ENCODE peak calls at places on chromosome 13, in five cellular contexts. One of them, this sample, is unnamed.
A peak's percentile ranks its signal among the peaks of the same experiment; 100 is the strongest.

GRCh38 chr13:48412100-48412556 is 785 bp downstream of the LPAR6 start:
- DNase-seq in ascending aorta: no peak
- DNase-seq in GM12864: no peak
- DNase-seq in breast epithelium: no peak
- DNase-seq in HFFc6: no peak
- DNase-seq in this sample: no peak

GRCh38 chr13:34750078-34750703 is 191.9 kb upstream of the NBEA start:
- DNase-seq in breast epithelium: no peak
- DNase-seq in GM12864: no peak
- DNase-seq in ascending aorta: no peak
- DNase-seq in HFFc6: no peak
- DNase-seq in this sample: no peak

GRCh38 chr13:75195479-75196111 is 286.4 kb downstream of the TBC1D4 start:
- DNase-seq in HFFc6: no peak
- DNase-seq in breast epithelium: no peak
- DNase-seq in ascending aorta: no peak
- DNase-seq in GM12864: no peak
- DNase-seq in this sample: no peak

GRCh38 chr13:78341032-78341431 is 262.3 kb downstream of the POU4F1 start:
- DNase-seq in ascending aorta: no peak
- DNase-seq in breast epithelium: no peak
- DNase-seq in HFFc6: no peak
- DNase-seq in GM12864: peak; percentile 29
- DNase-seq in this sample: no peak

GRCh38 chr13:111506621-111507020 is 186.2 kb downstream of the TEX29 start:
- DNase-seq in HFFc6: no peak
- DNase-seq in GM12864: no peak
- DNase-seq in breast epithelium: no peak
- DNase-seq in ascending aorta: no peak
- DNase-seq in this sample: no peak

GRCh38 chr13:71117920-71118319 is 749.1 kb downstream of the DACH1 start:
- DNase-seq in HFFc6: no peak
- DNase-seq in breast epithelium: no peak
- DNase-seq in GM12864: no peak
- DNase-seq in ascending aorta: no peak
- DNase-seq in this sample: no peak

GRCh38 chr13:24142453-24142852 is 18.1 kb upstream of the SPATA13 start:
- DNase-seq in breast epithelium: no peak
- DNase-seq in GM12864: no peak
- DNase-seq in ascending aorta: no peak
- DNase-seq in HFFc6: no peak
- DNase-seq in this sample: no peak

GRCh38 chr13:86052141-86052540 is 252.9 kb upstream of the SLITRK6 start:
- DNase-seq in GM12864: no peak
- DNase-seq in ascending aorta: no peak
- DNase-seq in HFFc6: no peak
- DNase-seq in breast epithelium: no peak
- DNase-seq in this sample: no peak

GRCh38 chr13:82717249-82717648 is 1165.0 kb downstream of the SLITRK1 start:
- DNase-seq in HFFc6: peak; percentile 67
- DNase-seq in GM12864: no peak
- DNase-seq in breast epithelium: no peak
- DNase-seq in ascending aorta: no peak
- DNase-seq in this sample: peak; percentile 64

GRCh38 chr13:23656637-23657036 is 86.4 kb downstream of the TNFRSF19 start:
- DNase-seq in GM12864: peak; percentile 27
- DNase-seq in breast epithelium: no peak
- DNase-seq in HFFc6: no peak
- DNase-seq in ascending aorta: no peak
- DNase-seq in this sample: peak; percentile 73

GRCh38 chr13:33349996-33350826 is 64.7 kb upstream of the STARD13 start:
- DNase-seq in HFFc6: no peak
- DNase-seq in breast epithelium: no peak
- DNase-seq in GM12864: no peak
- DNase-seq in ascending aorta: peak; percentile 79
- DNase-seq in this sample: peak; percentile 21

GRCh38 chr13:114315074-114315785 is 927 bp downstream of the CHAMP1 start:
- DNase-seq in ascending aorta: no peak
- DNase-seq in HFFc6: no peak
- DNase-seq in breast epithelium: no peak
- DNase-seq in GM12864: no peak
- DNase-seq in this sample: no peak

GRCh38 chr13:24625870-24626419 is 54.3 kb upstream of the ATP12A start:
- DNase-seq in breast epithelium: no peak
- DNase-seq in GM12864: no peak
- DNase-seq in ascending aorta: no peak
- DNase-seq in HFFc6: no peak
- DNase-seq in this sample: no peak

GRCh38 chr13:108383676-108384075 is 114.2 kb downstream of the TNFSF13B start:
- DNase-seq in ascending aorta: no peak
- DNase-seq in HFFc6: no peak
- DNase-seq in breast epithelium: no peak
- DNase-seq in GM12864: no peak
- DNase-seq in this sample: no peak

GRCh38 chr13:99418663-99419140 is 82.6 kb upstream of the TM9SF2 start:
- DNase-seq in GM12864: no peak
- DNase-seq in ascending aorta: peak; percentile 45
- DNase-seq in breast epithelium: no peak
- DNase-seq in HFFc6: no peak
- DNase-seq in this sample: no peak

GRCh38 chr13:98473135-98473791 is 103.6 kb downstream of the STK24 start:
- DNase-seq in ascending aorta: no peak
- DNase-seq in HFFc6: no peak
- DNase-seq in GM12864: no peak
- DNase-seq in breast epithelium: no peak
- DNase-seq in this sample: no peak

GRCh38 chr13:33751151-33751550 is 66.8 kb upstream of the RFC3 start:
- DNase-seq in GM12864: no peak
- DNase-seq in breast epithelium: no peak
- DNase-seq in HFFc6: peak; percentile 55
- DNase-seq in ascending aorta: no peak
- DNase-seq in this sample: peak; percentile 68

GRCh38 chr13:49603318-49603717 is 18.0 kb upstream of the RCBTB1 start:
- DNase-seq in HFFc6: no peak
- DNase-seq in ascending aorta: no peak
- DNase-seq in GM12864: no peak
- DNase-seq in breast epithelium: no peak
- DNase-seq in this sample: no peak

GRCh38 chr13:47117268-47117667 is 220.4 kb upstream of the HTR2A start:
- DNase-seq in GM12864: no peak
- DNase-seq in breast epithelium: no peak
- DNase-seq in ascending aorta: no peak
- DNase-seq in HFFc6: peak; percentile 56
- DNase-seq in this sample: peak; percentile 68

GRCh38 chr13:39036212-39036611 is 1.7 kb downstream of the PROSER1 start:
- DNase-seq in ascending aorta: no peak
- DNase-seq in HFFc6: no peak
- DNase-seq in GM12864: no peak
- DNase-seq in breast epithelium: no peak
- DNase-seq in this sample: peak; percentile 5

GRCh38 chr13:49540552-49540951 is 44.8 kb downstream of the PHF11 start:
- DNase-seq in breast epithelium: no peak
- DNase-seq in ascending aorta: no peak
- DNase-seq in GM12864: no peak
- DNase-seq in HFFc6: peak; percentile 16
- DNase-seq in this sample: no peak

GRCh38 chr13:92315265-92315664 is 911.3 kb upstream of the GPC6 start:
- DNase-seq in breast epithelium: no peak
- DNase-seq in ascending aorta: no peak
- DNase-seq in HFFc6: no peak
- DNase-seq in GM12864: no peak
- DNase-seq in this sample: no peak

GRCh38 chr13:97967948-97968347 is 14.5 kb downstream of the IPO5 start:
- DNase-seq in ascending aorta: no peak
- DNase-seq in HFFc6: no peak
- DNase-seq in breast epithelium: no peak
- DNase-seq in GM12864: no peak
- DNase-seq in this sample: no peak

GRCh38 chr13:99159331-99160061 is 41.2 kb upstream of the UBAC2 start:
- DNase-seq in HFFc6: no peak
- DNase-seq in ascending aorta: no peak
- DNase-seq in breast epithelium: no peak
- DNase-seq in GM12864: no peak
- DNase-seq in this sample: no peak

GRCh38 chr13:40974460-40975407 is 44.4 kb downstream of the ELF1 start:
- DNase-seq in HFFc6: peak; percentile 44
- DNase-seq in GM12864: no peak
- DNase-seq in breast epithelium: no peak
- DNase-seq in ascending aorta: no peak
- DNase-seq in this sample: peak; percentile 42

GRCh38 chr13:31945202-31945978 is 86.2 kb upstream of the FRY start:
- DNase-seq in HFFc6: peak; percentile 65
- DNase-seq in GM12864: no peak
- DNase-seq in breast epithelium: peak; percentile 58
- DNase-seq in ascending aorta: peak; percentile 80
- DNase-seq in this sample: peak; percentile 96

DNA sequence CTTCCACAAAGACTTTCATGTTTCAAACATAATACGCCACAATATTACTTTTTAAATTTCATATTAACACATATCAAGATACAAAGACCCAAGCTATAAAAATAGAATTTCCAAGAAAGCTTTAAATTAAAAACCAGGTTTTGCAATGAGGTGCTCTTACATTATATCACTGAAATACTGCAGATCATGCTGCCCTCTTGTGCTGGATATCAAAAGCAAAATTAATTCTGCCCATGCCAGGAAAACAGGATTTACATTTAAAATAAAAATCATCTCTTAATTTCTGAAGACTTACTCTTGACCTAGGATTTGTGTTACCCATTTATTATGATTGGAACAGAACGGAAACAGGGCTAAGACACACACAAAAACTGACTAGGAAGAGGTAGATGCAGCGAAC is 145.0 kb downstream of the ABCC4 start:
- DNase-seq in HFFc6: peak; percentile 31
- DNase-seq in ascending aorta: no peak
- DNase-seq in breast epithelium: no peak
- DNase-seq in GM12864: no peak
- DNase-seq in this sample: peak; percentile 17
- TF ChIP-seq CTCF in HFFc6: peak; percentile 76
- TF ChIP-seq CTCF in ascending aorta: no peak
- TF ChIP-seq CTCF in breast epithelium: no peak
- TF ChIP-seq CTCF in GM12864: no peak
- TF ChIP-seq CTCF in this sample: peak; percentile 43

GRCh38 chr13:51257187-51257586 is 35.0 kb downstream of the FAM124A start:
- DNase-seq in breast epithelium: no peak
- DNase-seq in HFFc6: no peak
- DNase-seq in ascending aorta: no peak
- DNase-seq in GM12864: no peak
- DNase-seq in this sample: no peak
- TF ChIP-seq CTCF in breast epithelium: no peak
- TF ChIP-seq CTCF in HFFc6: no peak
- TF ChIP-seq CTCF in ascending aorta: no peak
- TF ChIP-seq CTCF in GM12864: peak; percentile 18
- TF ChIP-seq CTCF in this sample: no peak

GRCh38 chr13:58318495-58319167 is 687.1 kb downstream of the PCDH17 start:
- DNase-seq in GM12864: no peak
- DNase-seq in HFFc6: no peak
- DNase-seq in breast epithelium: no peak
- DNase-seq in ascending aorta: no peak
- DNase-seq in this sample: no peak

DNA sequence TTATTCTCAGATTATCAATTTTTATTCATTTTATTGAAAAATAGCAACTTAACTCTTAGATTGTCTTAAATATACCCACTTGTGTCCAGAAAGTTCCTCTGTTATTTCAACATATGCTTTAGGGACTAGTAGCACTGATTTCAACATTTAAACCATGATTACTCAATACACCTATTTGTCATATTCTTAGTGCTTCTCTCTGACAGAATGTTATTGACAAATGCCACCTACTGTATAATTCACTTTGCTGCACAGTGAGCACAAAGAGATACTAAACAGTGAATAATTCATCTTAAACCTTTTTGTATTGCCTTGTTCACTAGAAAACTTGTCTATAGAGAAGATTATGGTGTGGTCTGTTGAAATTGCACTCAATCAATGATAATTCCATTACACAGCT is 692.6 kb downstream of the PCDH17 start:
- DNase-seq in HFFc6: no peak
- DNase-seq in breast epithelium: no peak
- DNase-seq in ascending aorta: no peak
- DNase-seq in GM12864: no peak
- DNase-seq in this sample: no peak
- TF ChIP-seq CTCF in HFFc6: no peak
- TF ChIP-seq CTCF in breast epithelium: no peak
- TF ChIP-seq CTCF in ascending aorta: no peak
- TF ChIP-seq CTCF in GM12864: no peak
- TF ChIP-seq CTCF in this sample: no peak

GRCh38 chr13:79870766-79871165 is 389.8 kb downstream of the NDFIP2 start:
- DNase-seq in ascending aorta: no peak
- DNase-seq in breast epithelium: no peak
- DNase-seq in HFFc6: no peak
- DNase-seq in GM12864: no peak
- DNase-seq in this sample: peak; percentile 9

GRCh38 chr13:79871594-79871993 is 390.6 kb downstream of the NDFIP2 start:
- DNase-seq in GM12864: no peak
- DNase-seq in ascending aorta: no peak
- DNase-seq in breast epithelium: no peak
- DNase-seq in HFFc6: no peak
- DNase-seq in this sample: no peak

GRCh38 chr13:79869326-79869725 is 388.4 kb downstream of the NDFIP2 start:
- DNase-seq in HFFc6: no peak
- DNase-seq in ascending aorta: no peak
- DNase-seq in breast epithelium: no peak
- DNase-seq in GM12864: no peak
- DNase-seq in this sample: no peak

GRCh38 chr13:79870123-79870522 is 389.2 kb downstream of the NDFIP2 start:
- DNase-seq in HFFc6: no peak
- DNase-seq in breast epithelium: no peak
- DNase-seq in ascending aorta: no peak
- DNase-seq in GM12864: no peak
- DNase-seq in this sample: no peak

DNA sequence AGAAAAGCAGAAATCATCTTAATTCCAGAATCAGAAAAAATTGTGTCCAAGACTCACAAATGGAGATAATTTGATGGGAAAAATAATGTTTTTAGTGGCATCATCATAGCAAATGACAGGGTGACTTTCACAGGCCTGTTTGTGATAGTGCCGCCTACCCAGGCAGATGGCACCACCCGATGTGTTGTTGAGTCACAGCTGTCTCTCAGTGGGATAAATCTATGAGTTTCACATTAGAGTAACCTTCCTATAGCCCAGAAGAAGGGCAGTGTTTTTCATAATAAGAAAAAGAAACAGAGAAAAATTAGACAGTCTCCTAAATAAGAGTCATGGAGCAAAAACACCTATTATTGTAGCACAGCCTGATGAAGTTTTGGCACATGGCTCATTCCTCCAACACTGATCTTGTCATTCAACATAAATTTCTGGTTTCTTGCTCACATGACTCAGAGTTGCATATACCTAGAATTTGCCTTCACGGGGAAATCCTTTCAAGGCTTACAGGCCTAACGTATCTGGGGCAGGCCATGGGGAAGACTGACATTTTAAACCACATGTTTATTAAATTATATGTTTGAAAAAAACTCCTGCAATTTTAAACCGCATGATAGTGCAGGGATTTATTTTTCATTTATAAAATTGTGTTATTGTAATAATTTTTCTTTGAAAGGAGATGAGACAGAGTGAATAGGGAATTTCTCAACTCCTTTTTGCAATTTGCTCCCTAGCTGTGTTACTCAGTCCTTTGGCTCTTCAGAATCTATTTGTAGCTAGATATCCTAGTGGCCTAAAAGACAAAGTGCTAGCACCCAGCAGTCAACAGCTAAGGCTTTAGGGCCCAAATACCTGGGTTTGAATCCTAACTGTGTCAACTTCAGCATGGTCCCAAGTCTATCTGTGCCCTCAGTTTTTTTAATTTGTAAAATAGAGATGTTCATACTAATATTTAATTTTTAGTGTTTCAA is 393.7 kb downstream of the NDFIP2 start:
- DNase-seq in breast epithelium: no peak
- DNase-seq in GM12864: no peak
- DNase-seq in ascending aorta: no peak
- DNase-seq in HFFc6: no peak
- DNase-seq in this sample: peak; percentile 11
- TF ChIP-seq CTCF in breast epithelium: no peak
- TF ChIP-seq CTCF in GM12864: no peak
- TF ChIP-seq CTCF in ascending aorta: no peak
- TF ChIP-seq CTCF in HFFc6: peak; percentile 17
- TF ChIP-seq CTCF in this sample: no peak

This sample was measured in AG10803.